ENCODE peak calls at places on chromosomes 16 and 17, in four cellular contexts. One of them, this sample, is unnamed.

GRCh38 chr17:43928606-43929005 is 13.7 kb downstream of the PPY start:
- DNase-seq in K562: no peak
- DNase-seq in H1: no peak
- DNase-seq in A549: no peak
- DNase-seq in this sample: no peak

GRCh38 chr17:10614536-10615155 is 42.5 kb downstream of the MYH3 start:
- DNase-seq in H1: peak
- DNase-seq in A549: peak
- DNase-seq in K562: peak
- DNase-seq in this sample: peak

GRCh38 chr16:9966569-9967157 is 215.6 kb downstream of the GRIN2A start:
- DNase-seq in K562: no peak
- DNase-seq in A549: no peak
- DNase-seq in H1: no peak
- DNase-seq in this sample: peak

GRCh38 chr17:15266325-15266950 is 1.3 kb upstream of the PMP22 start:
- DNase-seq in H1: peak
- DNase-seq in A549: no peak
- DNase-seq in K562: no peak
- DNase-seq in this sample: no peak

GRCh38 chr16:71259086-71259485 is 28.6 kb upstream of the HYDIN start:
- DNase-seq in K562: no peak
- DNase-seq in H1: no peak
- DNase-seq in A549: no peak
- DNase-seq in this sample: no peak

GRCh38 chr16:84312783-84313382 is 18.2 kb downstream of the WFDC1 start:
- DNase-seq in K562: no peak
- DNase-seq in A549: no peak
- DNase-seq in H1: peak
- DNase-seq in this sample: no peak

GRCh38 chr17:78419970-78420820 is 41.7 kb downstream of the PGS1 start:
- DNase-seq in K562: no peak
- DNase-seq in H1: no peak
- DNase-seq in A549: no peak
- DNase-seq in this sample: no peak

GRCh38 chr17:65277576-65277975 is 140.4 kb downstream of the RGS9 start:
- DNase-seq in K562: no peak
- DNase-seq in H1: no peak
- DNase-seq in A549: no peak
- DNase-seq in this sample: no peak

GRCh38 chr16:83348991-83349390 is 458.8 kb upstream of the HSBP1 start:
- DNase-seq in H1: no peak
- DNase-seq in A549: no peak
- DNase-seq in K562: no peak
- DNase-seq in this sample: no peak

GRCh38 chr16:27999687-28000086 is 63.8 kb downstream of the GSG1L start:
- DNase-seq in A549: no peak
- DNase-seq in H1: no peak
- DNase-seq in K562: peak
- DNase-seq in this sample: no peak

GRCh38 chr17:8057691-8058114 is 18.8 kb downstream of the ALOX15B start:
- DNase-seq in H1: peak
- DNase-seq in A549: peak
- DNase-seq in K562: peak
- DNase-seq in this sample: peak

DNA sequence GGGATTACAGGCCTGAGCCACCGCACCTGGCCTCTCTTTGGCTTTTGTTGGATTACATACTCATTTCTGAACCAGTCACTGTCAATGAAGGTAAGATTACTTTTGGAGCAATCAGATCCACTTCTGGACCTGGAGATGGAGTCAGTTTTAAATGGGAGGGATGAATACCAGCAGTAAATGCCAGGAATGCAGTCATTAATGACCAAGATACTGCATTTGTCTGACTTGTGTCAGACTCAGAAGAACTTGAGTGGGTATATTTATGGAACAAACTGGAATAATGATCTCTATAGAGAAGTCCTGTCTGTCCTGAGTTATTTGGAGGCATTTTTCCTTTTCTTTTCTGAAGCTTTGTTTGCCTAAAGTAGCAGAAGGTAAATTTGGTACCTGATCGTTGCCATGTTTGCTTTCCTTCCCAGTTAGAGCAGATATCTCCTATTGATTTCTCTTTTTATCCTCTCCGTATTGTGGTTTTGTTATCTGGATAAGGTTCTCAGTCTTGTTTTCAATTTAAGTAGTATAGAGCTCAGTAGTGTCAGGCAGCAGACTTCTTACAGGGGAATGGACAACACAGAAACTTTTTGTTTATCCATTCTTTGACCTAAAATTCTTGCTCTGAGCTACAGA is 10.7 kb downstream of the NLK start:
- DNase-seq in H1: no peak
- DNase-seq in K562: no peak
- DNase-seq in A549: no peak
- DNase-seq in this sample: no peak
- TF ChIP-seq PHF8 in H1: no peak
- TF ChIP-seq PHF8 in K562: no peak
- TF ChIP-seq PHF8 in A549: no peak
- TF ChIP-seq PHF8 in this sample: no peak

DNA sequence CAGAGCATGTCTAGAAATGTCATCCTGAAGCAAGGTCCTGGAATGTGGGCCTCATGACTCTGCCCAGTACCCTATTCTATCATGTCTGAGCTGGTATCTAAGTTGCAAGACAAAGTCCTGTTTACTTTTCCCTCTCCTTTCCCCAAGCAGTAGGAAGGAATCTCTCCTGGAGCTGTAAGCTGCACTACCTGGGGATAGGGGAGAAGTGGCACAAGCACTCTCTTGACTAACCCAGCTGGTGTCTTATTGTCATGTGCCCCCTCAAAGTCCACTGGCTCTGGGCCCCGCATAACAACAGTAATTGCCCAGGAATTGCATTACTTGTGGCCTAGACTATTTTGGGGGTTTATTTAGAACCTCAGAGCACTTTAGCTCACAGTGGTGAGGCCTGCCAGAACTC is 1366.3 kb upstream of the GOT2 start:
- DNase-seq in H1: no peak
- DNase-seq in A549: no peak
- DNase-seq in K562: no peak
- DNase-seq in this sample: no peak
- TF ChIP-seq PHF8 in H1: no peak
- TF ChIP-seq PHF8 in A549: no peak
- TF ChIP-seq PHF8 in K562: no peak
- TF ChIP-seq PHF8 in this sample: no peak

DNA sequence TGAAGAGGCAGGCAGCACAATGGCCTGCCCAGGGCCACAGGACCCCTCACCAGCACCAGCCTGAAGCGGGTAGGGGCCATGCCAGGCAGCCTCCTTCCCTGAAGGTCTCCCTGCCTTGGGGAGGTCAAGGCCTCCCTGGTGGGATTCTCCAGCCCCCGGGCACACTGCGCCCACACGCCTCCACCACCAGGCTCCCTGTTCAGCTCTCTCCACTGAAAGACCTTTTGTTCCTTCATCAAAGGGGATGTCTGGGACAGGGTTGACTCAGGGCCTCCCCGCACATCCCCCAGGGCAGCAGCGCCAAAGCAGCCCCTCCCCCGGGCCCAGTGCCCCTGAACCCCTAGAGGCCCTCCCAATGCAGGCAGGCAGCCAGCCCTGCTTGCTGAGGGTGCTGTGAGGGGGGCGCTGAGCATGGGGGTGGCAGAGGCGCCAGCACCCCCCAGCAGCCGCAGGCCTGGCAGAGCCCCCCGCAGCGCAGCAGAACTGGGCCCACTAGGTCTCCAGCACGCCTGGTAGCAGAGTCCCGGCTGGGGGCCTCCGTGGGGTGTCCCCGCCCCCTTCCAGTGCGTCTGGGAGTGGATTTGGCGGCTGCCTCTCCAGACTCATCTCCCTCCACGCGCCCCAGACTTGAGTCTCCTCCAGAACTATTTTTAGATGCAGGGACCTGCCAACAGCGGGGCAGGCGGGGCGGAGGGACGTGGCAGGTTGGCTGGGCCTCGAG is 13.1 kb downstream of the BCAR1 start:
- DNase-seq in K562: no peak
- DNase-seq in A549: no peak
- DNase-seq in H1: no peak
- DNase-seq in this sample: peak
- TF ChIP-seq PHF8 in K562: no peak
- TF ChIP-seq PHF8 in A549: no peak
- TF ChIP-seq PHF8 in H1: no peak
- TF ChIP-seq PHF8 in this sample: peak

DNA sequence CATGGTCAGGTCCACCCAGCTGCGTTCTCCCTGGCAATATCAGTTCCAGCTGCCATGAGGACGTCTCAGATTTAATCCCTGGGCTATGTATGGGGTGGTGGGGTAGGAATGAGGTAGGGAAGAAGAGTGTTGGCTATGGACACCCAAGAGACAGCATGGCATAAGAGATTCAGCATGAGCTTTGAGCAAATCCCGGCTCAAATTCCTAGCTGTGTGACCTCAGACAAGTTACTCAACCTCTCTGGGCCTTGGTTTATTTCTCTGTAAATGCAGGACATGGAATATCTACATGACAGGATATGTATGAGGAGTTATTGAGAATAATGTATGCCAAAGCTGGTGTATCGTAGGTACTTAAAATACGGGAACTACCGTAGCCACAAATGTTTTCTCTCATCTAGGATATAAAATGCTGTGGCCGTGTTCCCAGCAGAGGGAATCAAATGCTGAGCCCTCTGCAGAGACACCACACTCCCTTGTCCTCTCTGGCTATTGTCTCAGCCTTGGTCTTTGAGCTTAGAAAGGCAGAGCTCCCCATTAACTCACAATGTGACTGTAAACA is 17.8 kb upstream of the LHX1 start:
- DNase-seq in A549: no peak
- DNase-seq in H1: no peak
- DNase-seq in K562: no peak
- DNase-seq in this sample: no peak
- TF ChIP-seq PHF8 in A549: no peak
- TF ChIP-seq PHF8 in H1: no peak
- TF ChIP-seq PHF8 in K562: no peak
- TF ChIP-seq PHF8 in this sample: no peak

DNA sequence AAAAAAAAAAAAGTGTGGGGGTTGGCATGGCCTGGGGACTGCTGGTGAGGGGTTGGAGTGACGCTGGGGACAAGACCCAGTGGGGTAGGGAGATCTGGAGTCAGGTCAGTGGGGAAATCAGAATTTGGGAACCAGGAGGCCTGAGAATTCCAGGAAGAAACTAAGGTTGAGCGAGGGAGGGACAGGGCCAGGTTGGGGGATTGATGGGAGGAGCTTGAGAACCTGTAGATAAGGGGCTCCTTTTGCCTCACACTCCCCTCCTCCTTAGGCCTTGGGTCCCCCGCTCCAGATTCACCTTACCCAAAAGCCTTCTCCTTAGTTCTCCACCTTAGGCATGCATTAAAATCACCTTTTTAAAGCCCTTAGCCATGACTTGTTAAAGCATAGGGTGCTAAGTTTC is 8.3 kb upstream of the PYDC1 start:
- DNase-seq in A549: no peak
- DNase-seq in K562: peak
- DNase-seq in H1: no peak
- DNase-seq in this sample: no peak
- TF ChIP-seq PHF8 in A549: no peak
- TF ChIP-seq PHF8 in K562: no peak
- TF ChIP-seq PHF8 in H1: no peak
- TF ChIP-seq PHF8 in this sample: no peak

GRCh38 chr16:79370736-79371135 is 229.8 kb downstream of the MAF start:
- DNase-seq in K562: no peak
- DNase-seq in A549: no peak
- DNase-seq in H1: no peak
- DNase-seq in this sample: no peak
- TF ChIP-seq PHF8 in K562: no peak
- TF ChIP-seq PHF8 in A549: no peak
- TF ChIP-seq PHF8 in H1: no peak
- TF ChIP-seq PHF8 in this sample: no peak

GRCh38 chr17:29622337-29623282 is at the start of gene CORO6:
- DNase-seq in A549: peak
- DNase-seq in H1: peak
- DNase-seq in K562: peak
- DNase-seq in this sample: no peak
- TF ChIP-seq PHF8 in A549: no peak
- TF ChIP-seq PHF8 in H1: peak
- TF ChIP-seq PHF8 in K562: peak
- TF ChIP-seq PHF8 in this sample: peak

DNA sequence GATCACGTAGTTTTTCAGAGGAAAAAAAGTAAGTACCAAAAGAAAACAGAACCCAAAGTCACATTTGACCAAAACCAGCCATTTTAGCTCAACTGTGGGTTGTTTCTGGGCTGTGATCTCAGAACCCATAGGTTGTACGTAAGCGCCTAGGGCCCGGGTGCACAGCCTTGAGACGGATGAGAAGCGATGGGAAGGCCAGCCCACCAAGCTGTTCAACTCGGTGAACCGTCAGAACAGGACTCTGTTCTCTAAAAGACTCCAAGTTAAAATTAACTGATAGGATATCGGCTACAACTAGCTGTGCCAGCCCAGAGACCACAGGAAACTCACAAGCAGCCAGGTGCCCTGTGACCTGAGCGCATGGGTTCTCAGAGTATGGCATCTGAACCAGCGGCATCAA is 28.3 kb downstream of the USP22 start:
- DNase-seq in K562: no peak
- DNase-seq in H1: no peak
- DNase-seq in A549: no peak
- DNase-seq in this sample: no peak
- TF ChIP-seq PHF8 in K562: no peak
- TF ChIP-seq PHF8 in H1: no peak
- TF ChIP-seq PHF8 in A549: no peak
- TF ChIP-seq PHF8 in this sample: no peak

GRCh38 chr17:63939884-63940283 is 7.8 kb upstream of the CD79B start:
- DNase-seq in K562: no peak
- DNase-seq in A549: no peak
- DNase-seq in H1: no peak
- DNase-seq in this sample: no peak
- TF ChIP-seq PHF8 in K562: no peak
- TF ChIP-seq PHF8 in A549: no peak
- TF ChIP-seq PHF8 in H1: no peak
- TF ChIP-seq PHF8 in this sample: no peak

GRCh38 chr17:49280918-49281317 is 50.3 kb upstream of the PHOSPHO1 start:
- DNase-seq in H1: no peak
- DNase-seq in A549: no peak
- DNase-seq in K562: no peak
- DNase-seq in this sample: no peak

GRCh38 chr17:49287481-49287880 is 56.9 kb upstream of the PHOSPHO1 start:
- DNase-seq in H1: no peak
- DNase-seq in K562: no peak
- DNase-seq in A549: no peak
- DNase-seq in this sample: no peak

GRCh38 chr17:49290690-49291326 is 60.2 kb upstream of the PHOSPHO1 start:
- DNase-seq in K562: peak
- DNase-seq in H1: no peak
- DNase-seq in A549: peak
- DNase-seq in this sample: peak

GRCh38 chr17:49280061-49280460 is 49.5 kb upstream of the PHOSPHO1 start:
- DNase-seq in A549: no peak
- DNase-seq in K562: no peak
- DNase-seq in H1: no peak
- DNase-seq in this sample: no peak

GRCh38 chr17:49285716-49286115 is 55.1 kb upstream of the PHOSPHO1 start:
- DNase-seq in H1: no peak
- DNase-seq in A549: no peak
- DNase-seq in K562: no peak
- DNase-seq in this sample: no peak
- TF ChIP-seq PHF8 in H1: no peak
- TF ChIP-seq PHF8 in A549: no peak
- TF ChIP-seq PHF8 in K562: no peak
- TF ChIP-seq PHF8 in this sample: no peak

This sample was measured in HepG2.